ENCODE peak calls at places on chromosomes 6 and 20, in four cellular contexts. J, S, O and T are unnamed samples.

GRCh38 chr6:69185276-69185675 is 550.2 kb downstream of the ADGRB3 start:
- DNase-seq in O (no peak), J (no peak), S (no peak), T (no peak)

GRCh38 chr20:61758556-61759200 is 307.0 kb downstream of the TAF4 start:
- DNase-seq in S (no peak), O (no peak), J (no peak), T (no peak)

GRCh38 chr6:159806021-159806458 is 6.0 kb downstream of the PNLDC1 start:
- DNase-seq in J (no peak), S (no peak), O (no peak), T (peak)

GRCh38 chr20:3551681-3552434 is 81.0 kb downstream of the ATRN start:
- DNase-seq in O (no peak), J (no peak), S (no peak), T (no peak)

GRCh38 chr20:2845607-2846006 is 5.1 kb downstream of the VPS16 start:
- DNase-seq in J (no peak), S (no peak), O (no peak), T (no peak)

GRCh38 chr6:87832025-87832825 is 130.2 kb upstream of the AKIRIN2 start:
- DNase-seq in J (no peak), O (no peak), S (no peak), T (no peak)

GRCh38 chr6:150043096-150043495 is 17.8 kb upstream of the RAET1L start:
- DNase-seq in J (no peak), O (no peak), S (no peak), T (no peak)

GRCh38 chr20:36303020-36303595 is 3.0 kb upstream of the DLGAP4 start:
- DNase-seq in S (no peak), O (no peak), J (peak), T (no peak)

GRCh38 chr6:165181951-165182414 is 127.4 kb downstream of the C6orf118 start:
- DNase-seq in S (no peak), O (no peak), J (no peak), T (no peak)

GRCh38 chr20:57207251-57207650 is 59.2 kb downstream of the BMP7 start:
- DNase-seq in J (no peak), O (no peak), S (no peak), T (no peak)

DNA sequence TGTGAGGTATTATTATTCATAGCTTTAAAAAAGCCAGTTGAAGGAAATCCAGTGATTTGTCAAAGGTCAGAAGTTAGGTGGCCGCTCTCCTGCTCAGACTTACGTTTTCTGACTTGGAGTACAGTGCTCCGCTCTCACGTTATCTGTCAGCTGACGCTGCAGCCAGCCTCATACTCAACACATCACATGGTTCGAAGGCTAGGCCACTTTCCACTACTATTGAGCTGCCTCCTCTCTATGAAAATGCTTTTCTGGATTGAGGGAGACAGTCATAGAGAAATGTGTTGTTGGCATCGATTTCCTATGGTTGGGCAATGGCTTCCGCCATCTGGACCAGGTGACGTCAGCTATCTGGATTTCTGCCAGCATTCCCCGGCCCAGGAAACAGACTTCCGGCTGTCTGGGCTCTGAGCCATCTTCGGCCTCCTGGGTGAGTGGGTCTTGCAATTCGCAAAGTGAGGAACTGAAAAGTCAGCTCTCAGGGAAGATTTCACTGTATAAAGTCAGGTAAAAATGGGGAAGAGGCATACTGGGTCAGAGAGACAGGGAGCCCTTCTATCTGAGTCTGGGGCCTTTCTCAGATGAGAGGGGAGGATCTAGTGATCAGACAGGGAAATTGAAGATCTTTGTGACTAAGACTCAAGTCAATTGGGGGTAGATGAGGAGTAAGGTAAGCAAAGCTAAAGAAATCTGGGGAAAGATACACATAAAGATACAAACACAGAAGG is 37.5 kb upstream of the IER3 start:
- DNase-seq in O (peak), J (peak), S (no peak), T (peak)
- TF ChIP-seq ELF4 in O (peak), J (no peak), S (no peak), T (peak)

GRCh38 chr20:9160341-9160740 is 91.5 kb downstream of the PLCB4 start:
- DNase-seq in O (no peak), J (no peak), S (no peak), T (no peak)
- TF ChIP-seq ELF4 in O (no peak), J (no peak), S (no peak), T (no peak)

GRCh38 chr6:94736231-94736630 is 841.1 kb upstream of the MANEA start:
- DNase-seq in J (no peak), S (no peak), O (no peak), T (no peak)
- TF ChIP-seq ELF4 in J (no peak), S (no peak), O (no peak), T (no peak)

GRCh38 chr6:13479206-13479797 is 8.1 kb downstream of the GFOD1 start:
- DNase-seq in J (no peak), O (no peak), S (no peak), T (no peak)

GRCh38 chr6:13479971-13480434 is 7.4 kb downstream of the GFOD1 start:
- DNase-seq in S (no peak), J (no peak), O (no peak), T (no peak)

GRCh38 chr6:13484138-13484708 is 3.2 kb downstream of the GFOD1 start:
- DNase-seq in J (no peak), S (no peak), O (peak), T (peak)

GRCh38 chr6:13478525-13478962 is 8.9 kb downstream of the GFOD1 start:
- DNase-seq in O (no peak), S (no peak), J (no peak), T (no peak)

DNA sequence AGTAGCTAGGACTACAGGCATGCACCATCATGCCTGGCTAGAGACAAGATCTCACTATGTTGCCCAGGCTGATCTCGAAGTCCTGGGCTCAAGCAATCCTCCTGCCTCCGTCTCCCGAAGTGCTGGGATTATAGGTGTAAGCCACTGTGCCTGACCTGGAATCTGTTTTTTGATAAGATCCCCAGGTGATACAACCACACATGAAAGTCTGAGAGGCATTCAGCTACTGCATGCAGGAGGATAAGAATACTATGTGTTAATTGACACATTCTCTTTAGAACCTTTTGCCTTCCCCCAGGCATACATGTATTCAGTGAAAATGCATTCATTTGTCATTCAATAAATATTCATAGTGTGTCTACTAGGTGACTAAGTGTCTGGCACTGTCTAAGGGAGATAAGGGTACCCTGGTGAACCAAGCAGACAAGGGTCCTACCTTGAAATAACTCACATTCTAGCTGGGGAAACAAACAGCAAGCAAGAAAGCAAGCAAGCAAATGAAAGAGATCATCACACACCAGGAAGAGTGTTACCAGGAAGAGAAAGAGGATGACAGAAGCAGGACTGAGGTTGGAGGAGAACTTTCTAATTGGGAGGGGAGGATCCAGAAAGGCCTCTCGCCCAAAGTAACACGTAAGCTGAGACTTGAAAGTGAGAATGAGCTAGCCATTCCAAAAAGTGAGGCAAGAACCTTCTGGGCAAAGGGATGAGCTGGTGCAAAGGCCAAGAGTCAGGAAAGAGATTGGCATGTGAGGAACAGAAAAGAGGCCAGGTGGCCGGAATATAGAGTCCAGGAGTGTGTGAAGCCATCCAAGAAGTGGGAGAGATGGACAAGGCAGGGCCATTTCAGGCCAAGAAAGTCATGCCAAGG is 6.5 kb downstream of the GFOD1 start:
- DNase-seq in S (no peak), O (peak), J (no peak), T (no peak)
- TF ChIP-seq ELF4 in S (no peak), O (no peak), J (no peak), T (no peak)

GRCh38 chr20:63054103-63054474 is 47.3 kb upstream of the BHLHE23 start:
- DNase-seq in J (no peak), S (peak), O (no peak), T (no peak)

GRCh38 chr20:63053430-63054102 is 46.8 kb upstream of the BHLHE23 start:
- DNase-seq in S (peak), O (no peak), J (no peak), T (no peak)

GRCh38 chr20:63056236-63057132 is 49.7 kb upstream of the BHLHE23 start:
- DNase-seq in S (peak), J (peak), O (peak), T (no peak)

GRCh38 chr20:63055575-63056235 is 48.9 kb upstream of the BHLHE23 start:
- DNase-seq in J (no peak), O (no peak), S (peak), T (no peak)

DNA sequence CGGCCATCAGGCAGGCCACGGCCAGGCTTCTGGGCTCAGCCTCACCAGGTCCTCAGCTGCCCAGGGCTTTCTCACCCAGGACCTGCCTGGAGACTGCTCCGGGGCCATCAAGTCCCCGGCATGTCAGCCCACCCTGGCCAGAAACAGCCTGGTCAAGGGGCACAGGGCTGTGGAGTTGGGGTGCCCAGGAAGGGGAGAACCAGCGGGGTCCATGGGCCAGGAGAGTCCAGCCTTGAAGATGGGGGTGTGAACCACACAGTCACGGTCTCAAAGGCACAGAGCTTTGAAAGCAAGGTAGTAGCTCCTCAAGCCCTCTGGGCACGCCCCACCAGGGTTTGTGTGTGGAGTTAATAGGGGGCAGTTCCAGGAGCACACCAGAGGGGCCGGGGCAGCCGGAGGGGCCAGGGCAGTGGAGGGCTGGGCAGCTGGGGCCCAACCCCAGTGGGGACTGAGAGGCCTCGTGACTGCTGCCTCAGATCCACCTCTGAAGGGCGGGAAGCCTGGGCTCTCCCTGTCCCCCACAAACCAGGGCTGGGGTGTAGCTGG is 48.0 kb upstream of the BHLHE23 start:
- DNase-seq in J (no peak), O (no peak), S (peak), T (no peak)
- TF ChIP-seq ELF4 in J (no peak), O (no peak), S (no peak), T (no peak)